ENCODE peak calls at places on chromosomes 16 and 17, in nine cellular contexts. G is central memory CD4-positive, alpha-beta T cell; X is stimulated activated CD4-positive, alpha-beta T cell treated with anti-CD3 and anti-CD28 coated beads, Interleukin-1b, Interleukin-23, amount 100 ng/mL, for 4 hours; W is activated CD4-positive, alpha-beta T cell treated with anti-CD3 and anti-CD28 coated beads, Interleukin-2, amount 10 ng/mL, durations not matched to agents 7 days and 5 days; P is lower leg skin; I is activated CD4-positive, alpha-beta memory T cell treated with anti-CD3 and anti-CD28 coated beads for 36 hours; F is RWPE1; L is pons; V is Caki2. R is an unnamed sample.
A peak's percentile ranks its signal among the peaks of the same experiment; 100 is the strongest.

GRCh38 chr16:82046541-82046940 is 11.5 kb downstream of the HSD17B2 start:
- DNase-seq in G (no peak), X (no peak), W (no peak), P (no peak), I (no peak), F (no peak), L (no peak), V (no peak), R (no peak)

GRCh38 chr17:41957058-41957868 is 9.3 kb upstream of the CNP start:
- DNase-seq in G (no peak), X (no peak), W (no peak), P (no peak), I (no peak), F (no peak), L (no peak), V (no peak), R (no peak)

GRCh38 chr16:81185416-81185815 is 53.1 kb upstream of the BCO1 start:
- DNase-seq in G (no peak), X (no peak), W (no peak), P (no peak), I (no peak), F (no peak), L (peak; percentile 55), V (no peak), R (no peak)

GRCh38 chr17:80945736-80946135 is 45.9 kb upstream of the CHMP6 start:
- DNase-seq in G (no peak), X (no peak), W (no peak), P (no peak), I (no peak), F (no peak), L (no peak), V (no peak), R (no peak)

GRCh38 chr17:49190932-49191331 is 19.4 kb downstream of the GNGT2 start:
- DNase-seq in G (no peak), X (no peak), W (no peak), P (no peak), I (no peak), F (no peak), L (no peak), V (no peak), R (no peak)

GRCh38 chr17:45123930-45124796 is 8.2 kb downstream of the PLCD3 start:
- DNase-seq in G (no peak), X (no peak), W (no peak), P (peak; percentile 71), I (peak; percentile 62), F (peak; percentile 88), L (no peak), V (peak; percentile 86), R (peak; percentile 87)

GRCh38 chr17:41655611-41656111 is 31.3 kb upstream of the KRT17 start:
- DNase-seq in G (no peak), X (no peak), W (no peak), P (peak; percentile 89), I (no peak), F (peak; percentile 95), L (no peak), V (no peak), R (peak; percentile 86)

GRCh38 chr17:51118330-51119195 is 2.1 kb downstream of the SPAG9 start:
- DNase-seq in G (no peak), X (no peak), W (no peak), P (peak; percentile 49), I (no peak), F (no peak), L (peak; percentile 25), V (no peak), R (no peak)

GRCh38 chr17:6570731-6571465 is 14.5 kb upstream of the PITPNM3 start:
- DNase-seq in G (no peak), X (no peak), W (no peak), P (no peak), I (no peak), F (no peak), L (no peak), V (no peak), R (no peak)

GRCh38 chr16:31455601-31456314 is 3.5 kb upstream of the ARMC5 start:
- DNase-seq in G (no peak), X (no peak), W (peak; percentile 29), P (no peak), I (peak; percentile 58), F (no peak), L (no peak), V (peak; percentile 31), R (no peak)

GRCh38 chr17:55124730-55125129 is 140.0 kb upstream of the HLF start:
- DNase-seq in G (no peak), X (no peak), W (no peak), P (no peak), I (no peak), F (no peak), L (no peak), V (no peak), R (no peak)

GRCh38 chr16:68548947-68549346 is 9.9 kb downstream of the ZFP90 start:
- DNase-seq in G (peak; percentile 61), X (no peak), W (peak; percentile 52), P (no peak), I (peak; percentile 41), F (no peak), L (no peak), V (no peak), R (no peak)

GRCh38 chr17:66964930-66965800 is 658 bp downstream of the CACNG4 start:
- DNase-seq in G (no peak), X (peak; percentile 20), W (peak; percentile 24), P (no peak), I (peak; percentile 33), F (peak; percentile 73), L (no peak), V (peak; percentile 9), R (no peak)

GRCh38 chr16:47150067-47150466 is 6.3 kb upstream of the NETO2 start:
- DNase-seq in G (no peak), X (no peak), W (peak; percentile 26), P (no peak), I (no peak), F (no peak), L (no peak), V (no peak), R (no peak)

GRCh38 chr16:54627616-54628015 is 303.0 kb upstream of the IRX5 start:
- DNase-seq in G (no peak), X (no peak), W (no peak), P (no peak), I (no peak), F (no peak), L (no peak), V (no peak), R (no peak)

GRCh38 chr17:2090210-2090641 is 35.3 kb downstream of the HIC1 start:
- DNase-seq in G (no peak), X (peak; percentile 21), W (peak; percentile 30), P (no peak), I (peak; percentile 48), F (no peak), L (no peak), V (no peak), R (no peak)

GRCh38 chr17:75909812-75910274 is 5.2 kb upstream of the MRPL38 start:
- DNase-seq in G (no peak), X (no peak), W (no peak), P (peak; percentile 62), I (no peak), F (peak; percentile 22), L (no peak), V (no peak), R (no peak)

GRCh38 chr16:20399185-20399584 is 5.4 kb downstream of the PDILT start:
- DNase-seq in G (no peak), X (no peak), W (no peak), P (no peak), I (no peak), F (no peak), L (no peak), V (no peak), R (no peak)

GRCh38 chr16:82755570-82756282 is 129.0 kb downstream of the CDH13 start:
- DNase-seq in G (no peak), X (no peak), W (no peak), P (no peak), I (no peak), F (no peak), L (no peak), V (no peak), R (no peak)

GRCh38 chr17:79986441-79987186 is 49.1 kb downstream of the TBC1D16 start:
- DNase-seq in G (no peak), X (no peak), W (no peak), P (no peak), I (no peak), F (no peak), L (no peak), V (no peak), R (no peak)

GRCh38 chr16:2979669-2980226 is 498 bp downstream of the PKMYT1 start:
- DNase-seq in G (no peak), X (no peak), W (peak; percentile 41), P (no peak), I (peak; percentile 52), F (no peak), L (no peak), V (no peak), R (no peak)

R was measured in LoVo.